ENCODE peak calls at places on chromosome 17, in seven cellular contexts. O, X, R, U, T, H and M are unnamed samples.
A peak's percentile ranks its signal among the peaks of the same experiment; 100 is the strongest.

GRCh38 chr17:81020767-81021497 is 14.0 kb upstream of the BAIAP2 start:
- DNase-seq in T (peak; percentile 61), O (peak; percentile 44), X (no peak), H (peak; percentile 34), R (no peak), U (peak; percentile 38), M (no peak)

GRCh38 chr17:62653002-62653830 is 25.7 kb downstream of the MRC2 start:
- DNase-seq in T (peak; percentile 80), H (peak; percentile 31), O (peak; percentile 49), U (peak; percentile 48), X (no peak), R (no peak), M (peak; percentile 81)

GRCh38 chr17:50719924-50720805 is 762 bp downstream of the LUC7L3 start:
- DNase-seq in O (no peak), X (no peak), H (no peak), U (no peak), T (no peak), R (no peak), M (no peak)

GRCh38 chr17:48107137-48108055 is at the start of gene SNX11:
- DNase-seq in R (peak; percentile 45), U (peak; percentile 85), O (peak; percentile 79), H (peak; percentile 80), T (peak; percentile 89), X (peak; percentile 24), M (peak; percentile 92)

GRCh38 chr17:80656590-80656989 is 112.0 kb downstream of the RPTOR start:
- DNase-seq in R (no peak), U (no peak), H (no peak), O (no peak), X (no peak), T (no peak), M (peak; percentile 45)

GRCh38 chr17:78963378-78963777 is 16.3 kb downstream of the LGALS3BP start:
- DNase-seq in O (no peak), U (no peak), X (no peak), R (no peak), T (no peak), H (no peak), M (no peak)

GRCh38 chr17:8121531-8122390 is 2.1 kb downstream of the HES7 start:
- DNase-seq in X (no peak), O (peak; percentile 44), H (peak; percentile 55), R (no peak), U (peak; percentile 66), T (no peak), M (peak; percentile 86)

GRCh38 chr17:81890447-81891302 is 711 bp downstream of the ALYREF start:
- DNase-seq in R (no peak), H (no peak), U (no peak), O (no peak), X (no peak), T (no peak), M (peak; percentile 47)

GRCh38 chr17:17025621-17026020 is 16.6 kb upstream of the MPRIP start:
- DNase-seq in O (no peak), X (no peak), H (no peak), U (no peak), T (no peak), R (no peak), M (no peak)

GRCh38 chr17:16973760-16974540 is 2.0 kb upstream of the TNFRSF13B start:
- DNase-seq in X (no peak), O (no peak), R (no peak), T (no peak), U (no peak), H (no peak), M (peak; percentile 92)

GRCh38 chr17:35733366-35733765 is 1.9 kb downstream of the RASL10B start:
- DNase-seq in U (no peak), R (no peak), T (no peak), H (no peak), X (no peak), O (no peak), M (no peak)

GRCh38 chr17:74008196-74008595 is 195.3 kb upstream of the RPL38 start:
- DNase-seq in R (no peak), O (no peak), T (no peak), U (peak; percentile 9), X (no peak), H (no peak), M (peak; percentile 9)

GRCh38 chr17:79355186-79355585 is 255.7 kb downstream of the RBFOX3 start:
- DNase-seq in H (no peak), T (no peak), U (no peak), O (no peak), X (no peak), R (no peak), M (no peak)

GRCh38 chr17:82076785-82077591 is 11.4 kb upstream of the DUS1L start:
- DNase-seq in T (no peak), U (no peak), H (no peak), O (no peak), R (no peak), X (no peak), M (no peak)

GRCh38 chr17:33318241-33318640 is 25.1 kb upstream of the ASIC2 start:
- DNase-seq in X (no peak), T (no peak), O (no peak), R (no peak), H (no peak), U (no peak), M (no peak)

GRCh38 chr17:10013360-10014112 is 108.5 kb upstream of the RCVRN start:
- DNase-seq in T (no peak), H (peak; percentile 66), U (peak; percentile 40), X (no peak), O (no peak), R (no peak), M (peak; percentile 86)

GRCh38 chr17:54992797-54993639 is 24.5 kb downstream of the STXBP4 start:
- DNase-seq in H (peak; percentile 54), R (no peak), O (peak; percentile 70), U (peak; percentile 63), T (no peak), X (no peak), M (peak; percentile 63)

GRCh38 chr17:78113804-78114785 is 14.5 kb downstream of the TMC6 start:
- DNase-seq in T (no peak), R (no peak), O (no peak), U (no peak), X (no peak), H (no peak), M (peak; percentile 74)

GRCh38 chr17:80895366-80895765 is 96.3 kb upstream of the CHMP6 start:
- DNase-seq in O (no peak), X (no peak), T (no peak), R (no peak), U (no peak), H (no peak), M (no peak)

GRCh38 chr17:44556114-44556853 is 1.0 kb upstream of the FZD2 start:
- DNase-seq in X (no peak), O (peak; percentile 66), T (peak; percentile 36), U (peak; percentile 71), H (peak; percentile 63), R (no peak), M (peak; percentile 59)

GRCh38 chr17:45291170-45291805 is 25.5 kb downstream of the MAP3K14 start:
- DNase-seq in R (no peak), O (no peak), H (no peak), U (no peak), T (no peak), X (no peak), M (no peak)

GRCh38 chr17:74749262-74750038 is 1.0 kb downstream of the NHERF1 start:
- DNase-seq in R (no peak), H (no peak), U (no peak), X (no peak), T (no peak), O (no peak), M (no peak)

GRCh38 chr17:57708401-57708800 is 36.7 kb downstream of the CCDC182 start:
- DNase-seq in X (no peak), T (no peak), H (no peak), R (peak; percentile 24), O (peak; percentile 6), U (peak; percentile 24), M (no peak)

GRCh38 chr17:57705921-57706695 is 39.0 kb downstream of the CCDC182 start:
- DNase-seq in U (no peak), O (no peak), H (no peak), X (no peak), T (no peak), R (no peak), M (no peak)

GRCh38 chr17:57704448-57704847 is 40.7 kb downstream of the CCDC182 start:
- DNase-seq in T (no peak), O (no peak), U (no peak), R (no peak), X (no peak), H (no peak), M (no peak)

GRCh38 chr17:57706761-57707160 is 38.3 kb downstream of the CCDC182 start:
- DNase-seq in R (no peak), X (no peak), H (no peak), O (no peak), U (no peak), T (no peak), M (no peak)

GRCh38 chr17:57707892-57708291 is 37.2 kb downstream of the CCDC182 start:
- DNase-seq in U (peak; percentile 12), T (no peak), H (peak; percentile 10), O (peak; percentile 3), R (no peak), X (no peak), M (no peak)
- H3K4me3 ChIP-seq in U (no peak overlapping the region), T (no peak overlapping the region), H (no peak overlapping the region), O (no peak overlapping the region), R (no peak overlapping the region), X (no peak overlapping the region), M (no peak overlapping the region)

GRCh38 chr17:4558311-4558972 is 1.9 kb downstream of the GGT6 start:
- DNase-seq in U (no peak), O (no peak), T (no peak), X (no peak), R (no peak), H (no peak), M (no peak)
- H3K4me3 ChIP-seq in U (no peak overlapping the region), O (no peak overlapping the region), T (no peak overlapping the region), X (no peak overlapping the region), R (no peak overlapping the region), H (no peak overlapping the region), M (no peak overlapping the region)

GRCh38 chr17:43211480-43212402 is at the start of gene TMEM106A:
- DNase-seq in U (peak; percentile 93), R (peak; percentile 68), O (peak; percentile 89), H (peak; percentile 85), X (peak; percentile 58), T (peak; percentile 86), M (peak; percentile 89)

GRCh38 chr17:43211123-43211479 is 574 bp upstream of the TMEM106A start:
- DNase-seq in T (no peak), R (no peak), H (no peak), O (no peak), X (no peak), U (no peak), M (no peak)

GRCh38 chr17:43212641-43213490 is 1.2 kb downstream of the TMEM106A start:
- DNase-seq in O (no peak), U (no peak), H (no peak), T (no peak), X (no peak), R (no peak), M (peak; percentile 36)

GRCh38 chr17:43213545-43213944 is 1.9 kb downstream of the TMEM106A start:
- DNase-seq in X (no peak), R (no peak), H (no peak), O (no peak), T (no peak), U (no peak), M (no peak)

GRCh38 chr17:43210576-43210975 is 1.1 kb upstream of the TMEM106A start:
- DNase-seq in X (no peak), R (no peak), T (no peak), U (no peak), H (no peak), O (no peak), M (no peak)
- H3K4me3 ChIP-seq in X (no peak overlapping the region), R (no peak overlapping the region), T (no peak overlapping the region), U (no peak overlapping the region), H (no peak overlapping the region), O (no peak overlapping the region), M (peak overlapping the region; percentile 90)

GRCh38 chr17:27560668-27561067 is 70.3 kb upstream of the LGALS9 start:
- DNase-seq in H (peak; percentile 29), U (peak; percentile 51), T (peak; percentile 62), X (no peak), R (no peak), O (peak; percentile 62), M (no peak)
- H3K4me3 ChIP-seq in H (no peak overlapping the region), U (no peak overlapping the region), T (no peak overlapping the region), X (no peak overlapping the region), R (peak overlapping the region; percentile 17), O (peak overlapping the region; percentile 42), M (no peak overlapping the region)